ENCODE peak calls at places on chromosome 11, in six cellular contexts. U is AG10803; Z is lower lobe of right lung; D is kidney tubule cell; N is stimulated activated CD8-positive, alpha-beta memory T cell treated with anti-CD3 and anti-CD28 coated beads, Interleukin-4, amount 100 ng/mL, for 1 hour; O is stimulated activated CD4-positive, alpha-beta T cell treated with anti-CD3 and anti-CD28 coated beads, TNF-alpha, amount 100 ng/mL, for 1 hour. Y is an unnamed sample.

GRCh38 chr11:25527841-25528240 is 804.1 kb upstream of the ANO3 start:
- DNase-seq in N (no peak), O (no peak), Z (no peak), U (no peak), D (no peak), Y (no peak)

GRCh38 chr11:67484847-67485311 is 2.1 kb downstream of the AIP start:
- DNase-seq in N (no peak), U (no peak), Z (peak; percentile 56), D (no peak), O (no peak), Y (no peak)

GRCh38 chr11:73498343-73498742 is 99.6 kb downstream of the FAM168A start:
- DNase-seq in Z (no peak), U (no peak), N (no peak), D (no peak), O (no peak), Y (no peak)

GRCh38 chr11:133830931-133831907 is 14.1 kb downstream of the SPATA19 start:
- DNase-seq in N (no peak), Z (no peak), U (no peak), D (no peak), O (no peak), Y (no peak)

GRCh38 chr11:3604169-3604568 is 37.6 kb downstream of the ART5 start:
- DNase-seq in D (no peak), O (no peak), Z (no peak), N (no peak), U (no peak), Y (peak; percentile 46)

GRCh38 chr11:75850787-75851186 is 35.8 kb downstream of the UVRAG start:
- DNase-seq in O (no peak), Z (no peak), U (no peak), N (no peak), D (no peak), Y (no peak)

GRCh38 chr11:22798890-22799289 is 30.7 kb downstream of the SVIP start:
- DNase-seq in N (no peak), Z (no peak), U (no peak), D (no peak), O (no peak), Y (no peak)

GRCh38 chr11:112024778-112025678 is at the start of gene DLAT:
- DNase-seq in O (peak; percentile 51), N (peak; percentile 56), U (peak; percentile 81), Z (peak; percentile 93), D (peak; percentile 84), Y (peak; percentile 96)

GRCh38 chr11:122863704-122864326 is 18.7 kb upstream of the JHY start:
- DNase-seq in U (peak; percentile 46), D (peak; percentile 50), O (no peak), N (no peak), Z (no peak), Y (peak; percentile 50)

GRCh38 chr11:113286509-113287497 is 27.6 kb upstream of the TTC12 start:
- DNase-seq in N (no peak), U (peak; percentile 87), Z (no peak), O (no peak), D (no peak), Y (peak; percentile 76)

GRCh38 chr11:117654856-117655255 is 142.2 kb downstream of the DSCAML1 start:
- DNase-seq in N (no peak), U (no peak), O (no peak), D (no peak), Z (no peak), Y (no peak)

GRCh38 chr11:19910931-19911330 is 198.3 kb downstream of the NAV2 start:
- DNase-seq in D (no peak), O (no peak), Z (no peak), U (no peak), N (no peak), Y (no peak)

GRCh38 chr11:130023204-130023603 is 20.6 kb upstream of the PRDM10 start:
- DNase-seq in U (peak; percentile 83), N (no peak), O (no peak), D (peak; percentile 92), Z (no peak), Y (peak; percentile 94)

GRCh38 chr11:640021-640706 is 3.1 kb downstream of the DRD4 start:
- DNase-seq in U (no peak), Z (no peak), N (no peak), D (no peak), O (no peak), Y (peak; percentile 71)

GRCh38 chr11:19711911-19712280 is 741 bp upstream of the NAV2 start:
- DNase-seq in D (no peak), Z (peak; percentile 58), O (no peak), N (no peak), U (no peak), Y (no peak)

GRCh38 chr11:27293500-27294417 is 69.3 kb downstream of the CCDC34 start:
- DNase-seq in U (peak; percentile 70), O (no peak), N (no peak), Z (no peak), D (peak; percentile 62), Y (peak; percentile 68)

GRCh38 chr11:10401696-10402392 is 53.2 kb upstream of the AMPD3 start:
- DNase-seq in Z (no peak), U (no peak), D (no peak), N (no peak), O (no peak), Y (no peak)

GRCh38 chr11:97140885-97141494 is 751.2 kb downstream of the JRKL start:
- DNase-seq in N (no peak), D (no peak), Z (no peak), O (no peak), U (no peak), Y (no peak)

GRCh38 chr11:75014129-75014528 is 25.4 kb downstream of the NEU3 start:
- DNase-seq in N (no peak), O (no peak), Z (no peak), D (peak; percentile 64), U (peak; percentile 86), Y (peak; percentile 75)

GRCh38 chr11:3123761-3124733 is 41.1 kb downstream of the OSBPL5 start:
- DNase-seq in Z (peak; percentile 63), O (no peak), D (peak; percentile 87), N (no peak), U (peak; percentile 96), Y (peak; percentile 99)

GRCh38 chr11:2325719-2326118 is 23.9 kb downstream of the TSPAN32 start:
- DNase-seq in Z (no peak), N (no peak), O (no peak), D (peak; percentile 44), U (peak; percentile 53), Y (peak; percentile 85)

GRCh38 chr11:76610871-76611475 is 59.6 kb downstream of the LRRC32 start:
- DNase-seq in D (no peak), U (no peak), O (no peak), N (no peak), Z (no peak), Y (peak; percentile 84)

GRCh38 chr11:44870142-44870541 is 80.5 kb downstream of the TP53I11 start:
- DNase-seq in O (no peak), N (no peak), Z (no peak), U (no peak), D (no peak), Y (peak; percentile 75)

GRCh38 chr11:114819028-114819427 is 140.7 kb downstream of the NXPE2 start:
- DNase-seq in D (no peak), U (peak; percentile 28), O (no peak), Z (no peak), N (no peak), Y (no peak)

GRCh38 chr11:134277176-134278001 is 1.2 kb downstream of the GLB1L3 start:
- DNase-seq in O (no peak), Z (no peak), U (no peak), D (peak; percentile 11), N (no peak), Y (no peak)

GRCh38 chr11:27830206-27830605 is 130.0 kb upstream of the BDNF start:
- DNase-seq in Z (no peak), N (no peak), U (no peak), D (peak; percentile 11), O (no peak), Y (no peak)

GRCh38 chr11:4539603-4540219 is 5.3 kb upstream of the OR52M1 start:
- DNase-seq in Z (peak; percentile 62), N (no peak), U (peak; percentile 24), O (no peak), D (peak; percentile 35), Y (peak; percentile 77)

GRCh38 chr11:6855971-6856542 is 6.8 kb upstream of the OR10A2 start:
- DNase-seq in D (peak; percentile 79), U (peak; percentile 13), Z (no peak), N (no peak), O (no peak), Y (no peak)

GRCh38 chr11:67442504-67443398 is 525 bp downstream of the CORO1B start:
- DNase-seq in D (no peak), N (no peak), U (no peak), O (no peak), Z (no peak), Y (peak; percentile 96)

GRCh38 chr11:62555464-62556092 is 9.0 kb upstream of the AHNAK start:
- DNase-seq in N (no peak), D (peak; percentile 25), U (no peak), Z (peak; percentile 77), O (peak; percentile 39), Y (peak; percentile 84)

GRCh38 chr11:107259826-107260225 is 197.8 kb downstream of the CWF19L2 start:
- DNase-seq in N (no peak), U (no peak), D (no peak), Z (no peak), O (no peak), Y (no peak)

GRCh38 chr11:9260182-9261146 is 4.7 kb downstream of the DENND5A start:
- DNase-seq in D (no peak), U (no peak), O (no peak), Z (no peak), N (no peak), Y (peak; percentile 64)

GRCh38 chr11:118010738-118011461 is 24.7 kb downstream of the IL10RA start:
- DNase-seq in O (no peak), N (no peak), D (no peak), U (no peak), Z (peak; percentile 84), Y (no peak)

GRCh38 chr11:110734790-110735189 is 22.6 kb upstream of the ARHGAP20 start:
- DNase-seq in U (no peak), Z (no peak), D (no peak), N (no peak), O (no peak), Y (no peak)

GRCh38 chr11:86592047-86592564 is 80.3 kb downstream of the ME3 start:
- DNase-seq in D (peak; percentile 89), N (no peak), U (peak; percentile 69), Z (no peak), O (no peak), Y (no peak)

GRCh38 chr11:123054301-123055065 is 7.5 kb downstream of the HSPA8 start:
- DNase-seq in O (no peak), N (no peak), U (peak; percentile 67), Z (no peak), D (peak; percentile 80), Y (peak; percentile 86)

GRCh38 chr11:73705053-73705452 is 55.8 kb downstream of the RAB6A start:
- DNase-seq in U (no peak), O (no peak), Z (no peak), N (no peak), D (no peak), Y (no peak)

GRCh38 chr11:45333506-45333971 is 47.4 kb upstream of the SYT13 start:
- DNase-seq in U (peak; percentile 45), D (peak; percentile 33), N (no peak), O (no peak), Z (no peak), Y (peak; percentile 91)

GRCh38 chr11:17439316-17439782 is 37.3 kb downstream of the ABCC8 start:
- DNase-seq in Z (no peak), O (no peak), D (peak; percentile 62), U (no peak), N (no peak), Y (no peak)